ENCODE peak calls at places on chromosomes 7 and 10, in seven cellular contexts. W is psoas muscle, Q is OCI-LY7, M is heart right ventricle, X is cardiac muscle cell, O is uterus, H is ovary. Z is an unnamed sample. For H3K4me1, the result is how much of the 10 kb centered on the place peaks cover.

GRCh38 chr7:19920705-19921104 is 147.3 kb upstream of the TMEM196 start:
- DNase-seq in W (no peak), Q (no peak), M (no peak), X (no peak), O (no peak), H (no peak), Z (no peak)

GRCh38 chr10:122590158-122590557 is 29.6 kb downstream of the DMBT1 start:
- DNase-seq in W (no peak), Q (no peak), M (no peak), X (no peak), O (no peak), H (no peak), Z (no peak)

GRCh38 chr7:75729851-75730274 is 8.9 kb downstream of the HIP1 start:
- DNase-seq in W (no peak), Q (no peak), M (no peak), X (no peak), O (no peak), H (no peak), Z (no peak)

GRCh38 chr10:20948723-20949327 is 51.7 kb upstream of the NEBL start:
- DNase-seq in W (no peak), Q (peak), M (no peak), X (no peak), O (no peak), H (no peak), Z (no peak)

GRCh38 chr10:124095096-124095495 is 1.7 kb upstream of the CHST15 start:
- DNase-seq in W (no peak), Q (peak), M (no peak), X (no peak), O (no peak), H (no peak), Z (no peak)

GRCh38 chr10:18140149-18140956 is at the start of gene CACNB2:
- DNase-seq in W (peak), Q (no peak), M (peak), X (peak), O (peak), H (peak), Z (no peak)

GRCh38 chr10:110918633-110919348 is at the start of gene BBIP1:
- DNase-seq in W (peak), Q (peak), M (no peak), X (no peak), O (no peak), H (peak), Z (peak)

GRCh38 chr10:5752301-5752871 is 60.8 kb downstream of the GDI2 start:
- DNase-seq in W (no peak), Q (no peak), M (no peak), X (no peak), O (no peak), H (no peak), Z (no peak)

GRCh38 chr7:94303736-94304135 is 91.0 kb upstream of the COL1A2 start:
- DNase-seq in W (no peak), Q (no peak), M (peak), X (peak), O (peak), H (no peak), Z (no peak)

GRCh38 chr10:70662362-70663220 is 9.7 kb upstream of the ADAMTS14 start:
- DNase-seq in W (no peak), Q (no peak), M (no peak), X (no peak), O (no peak), H (no peak), Z (no peak)

GRCh38 chr7:51823437-51823836 is 506.8 kb upstream of the COBL start:
- DNase-seq in W (no peak), Q (no peak), M (no peak), X (no peak), O (no peak), H (no peak), Z (no peak)

GRCh38 chr10:11560076-11560709 is 51.3 kb downstream of the USP6NL start:
- DNase-seq in W (no peak), Q (peak), M (no peak), X (no peak), O (no peak), H (no peak), Z (no peak)

GRCh38 chr10:130360826-130361311 is 224.7 kb downstream of the GLRX3 start:
- DNase-seq in W (no peak), Q (no peak), M (no peak), X (no peak), O (no peak), H (no peak), Z (no peak)

GRCh38 chr7:29809533-29810155 is 3.3 kb downstream of the WIPF3 start:
- DNase-seq in W (no peak), Q (no peak), M (no peak), X (no peak), O (no peak), H (no peak), Z (no peak)

GRCh38 chr10:130206216-130206737 is 70.1 kb downstream of the GLRX3 start:
- DNase-seq in W (peak), Q (no peak), M (no peak), X (no peak), O (no peak), H (no peak), Z (no peak)

GRCh38 chr10:78993523-78993922 is 75.2 kb upstream of the ZMIZ1 start:
- DNase-seq in W (peak), Q (no peak), M (no peak), X (no peak), O (no peak), H (no peak), Z (no peak)

GRCh38 chr7:158416283-158416933 is 171.2 kb downstream of the PTPRN2 start:
- DNase-seq in W (no peak), Q (no peak), M (no peak), X (no peak), O (no peak), H (no peak), Z (no peak)

GRCh38 chr10:118694848-118695247 is 59.9 kb downstream of the CACUL1 start:
- DNase-seq in W (no peak), Q (no peak), M (no peak), X (no peak), O (no peak), H (no peak), Z (no peak)

GRCh38 chr7:117610390-117610789 is 130.6 kb downstream of the CFTR start:
- DNase-seq in W (no peak), Q (no peak), M (no peak), X (no peak), O (no peak), H (no peak), Z (no peak)

GRCh38 chr10:1180836-1181235 is 124.7 kb downstream of the WDR37 start:
- DNase-seq in W (peak), Q (no peak), M (no peak), X (no peak), O (no peak), H (no peak), Z (no peak)

GRCh38 chr7:27095050-27095896 is 527 bp downstream of the HOXA1 start:
- DNase-seq in W (peak), Q (peak), M (no peak), X (no peak), O (no peak), H (no peak), Z (peak)

GRCh38 chr7:158276414-158277218 is 311.0 kb downstream of the PTPRN2 start:
- DNase-seq in W (peak), Q (no peak), M (no peak), X (no peak), O (no peak), H (no peak), Z (no peak)

GRCh38 chr7:94696981-94697670 is 41.2 kb upstream of the SGCE start:
- DNase-seq in W (no peak), Q (no peak), M (peak), X (no peak), O (peak), H (peak), Z (no peak)

GRCh38 chr7:42134276-42134871 is 102.6 kb downstream of the GLI3 start:
- DNase-seq in W (no peak), Q (no peak), M (no peak), X (no peak), O (no peak), H (no peak), Z (no peak)

GRCh38 chr7:111987115-111987826 is 218.9 kb downstream of the DOCK4 start:
- DNase-seq in W (no peak), Q (peak), M (peak), X (no peak), O (no peak), H (no peak), Z (no peak)

GRCh38 chr7:139557857-139558581 is 34.5 kb downstream of the CLEC2L start:
- DNase-seq in W (no peak), Q (no peak), M (no peak), X (no peak), O (no peak), H (no peak), Z (no peak)

GRCh38 chr10:117348236-117348635 is 27.0 kb downstream of the PDZD8 start:
- DNase-seq in W (no peak), Q (no peak), M (no peak), X (no peak), O (no peak), H (no peak), Z (no peak)

GRCh38 chr10:102476466-102477141 is 25.3 kb upstream of the C10orf95 start:
- DNase-seq in W (peak), Q (no peak), M (no peak), X (no peak), O (no peak), H (no peak), Z (no peak)

GRCh38 chr7:129824291-129825004 is 128.3 kb downstream of the UBE2H start:
- DNase-seq in W (no peak), Q (no peak), M (no peak), X (no peak), O (no peak), H (no peak), Z (no peak)
- H3K27ac ChIP-seq in W (no peak), Q (no peak), M (no peak), X (no peak), O (peak), H (no peak), Z (no peak)

DNA sequence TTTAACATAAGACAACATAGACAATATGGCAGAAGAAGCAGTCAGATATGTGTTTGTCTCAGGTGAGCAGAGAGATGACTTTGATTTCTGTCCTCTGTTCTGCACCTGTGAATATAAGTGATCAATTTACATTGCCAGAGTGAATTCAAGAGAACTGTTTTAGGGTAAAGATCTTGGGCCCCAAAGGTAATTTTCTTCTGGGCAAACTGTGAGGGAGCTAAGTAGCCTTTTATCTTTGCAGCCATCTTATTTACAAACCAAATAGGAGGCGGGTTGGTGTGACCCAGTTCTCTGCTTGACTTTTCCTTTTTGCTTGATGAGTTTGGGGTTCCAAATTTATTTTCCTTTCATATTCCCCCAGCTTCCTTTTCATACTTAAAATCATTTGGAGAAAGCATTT is 118.2 kb downstream of the ANKRD26 start:
- DNase-seq in W (no peak), Q (no peak), M (no peak), X (no peak), O (no peak), H (no peak), Z (no peak)
- H3K4me1 ChIP-seq in W (under half), Q (under half), M (under half), X (under half), O (under half), H (under half), Z (under half)

GRCh38 chr10:44335330-44336021 is 49.4 kb downstream of the CXCL12 start:
- DNase-seq in W (peak), Q (no peak), M (no peak), X (no peak), O (no peak), H (no peak), Z (no peak)
- H3K27ac ChIP-seq in W (peak), Q (no peak), M (no peak), X (no peak), O (no peak), H (no peak), Z (no peak)

DNA sequence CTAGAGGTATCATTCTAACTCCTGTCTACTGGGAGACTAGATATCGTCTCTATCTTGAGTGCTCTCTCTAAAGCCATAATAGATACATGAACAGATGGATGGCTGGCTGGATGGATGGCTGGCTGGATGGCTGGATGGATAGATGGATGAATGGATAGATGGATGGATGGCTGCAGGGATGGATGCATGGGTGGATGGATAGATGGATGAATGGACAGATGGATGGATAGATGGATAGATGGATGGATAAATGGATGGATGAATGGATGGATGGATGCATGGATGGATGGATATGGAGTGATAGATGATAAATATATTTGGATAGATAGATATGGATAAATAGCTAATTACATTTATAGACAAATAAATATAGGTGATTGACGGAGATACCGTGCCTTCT is 191.2 kb upstream of the KLF6 start:
- DNase-seq in W (no peak), Q (no peak), M (no peak), X (no peak), O (no peak), H (no peak), Z (no peak)
- H3K4me1 ChIP-seq in W (under half), Q (under half), M (under half), X (under half), O (under half), H (under half), Z (half or more)

DNA sequence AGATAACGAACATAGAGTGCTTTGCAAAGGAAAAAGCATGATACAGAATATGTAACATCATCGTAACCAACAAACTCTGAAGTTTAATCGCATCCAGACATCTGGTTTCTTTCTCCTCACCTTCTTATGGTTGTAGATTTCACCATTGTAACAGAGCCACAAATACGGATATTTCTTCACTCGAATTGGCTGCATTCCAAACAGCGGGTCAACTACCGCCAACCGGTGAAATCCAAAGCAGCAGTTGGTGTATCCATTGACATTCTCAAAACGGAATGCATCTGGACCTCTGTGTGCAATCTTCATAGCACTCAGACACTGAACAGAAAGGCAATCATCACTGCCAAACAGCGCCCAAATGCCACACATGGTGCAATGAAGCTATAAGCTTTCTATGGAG is 3.4 kb downstream of the ASNS start:
- DNase-seq in W (no peak), Q (no peak), M (no peak), X (no peak), O (no peak), H (no peak), Z (no peak)
- H3K27ac ChIP-seq in W (no peak), Q (no peak), M (no peak), X (no peak), O (no peak), H (no peak), Z (no peak)

DNA sequence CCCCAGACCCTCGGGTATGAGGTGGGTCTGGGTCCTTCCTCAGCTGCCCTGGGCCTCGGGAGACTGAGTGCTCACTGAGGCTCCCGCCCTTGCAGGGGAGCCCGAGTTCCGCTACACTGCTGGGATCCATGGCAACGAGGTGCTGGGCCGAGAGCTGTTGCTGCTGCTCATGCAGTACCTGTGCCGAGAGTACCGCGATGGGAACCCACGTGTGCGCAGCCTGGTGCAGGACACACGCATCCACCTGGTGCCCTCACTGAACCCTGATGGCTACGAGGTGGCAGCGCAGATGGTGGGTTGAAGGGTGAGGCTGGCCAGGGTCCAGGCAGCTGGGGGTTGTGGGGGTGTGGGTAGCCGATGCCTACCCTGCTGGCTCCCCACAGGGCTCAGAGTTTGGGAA is 7.6 kb downstream of the AEBP1 start:
- DNase-seq in W (no peak), Q (peak), M (no peak), X (no peak), O (no peak), H (no peak), Z (no peak)
- H3K4me1 ChIP-seq in W (under half), Q (under half), M (under half), X (under half), O (under half), H (under half), Z (under half)

Z was measured in CD4-positive, CD25-positive, alpha-beta regulatory T cell.